ENCODE peak calls at places on chromosomes 13 and 19, in six cellular contexts. One of them, this sample, is unnamed.

GRCh38 chr19:10353793-10354391 is 14.5 kb upstream of the ICAM3 start:
- DNase-seq in cardiac muscle cell: peak
- DNase-seq in epithelial cell of esophagus: peak
- DNase-seq in Calu3: peak
- DNase-seq in heart right ventricle: peak
- DNase-seq in nephron progenitor cell: peak
- DNase-seq in this sample: no peak

GRCh38 chr19:39237200-39238184 is 7.3 kb downstream of the IFNL3 start:
- DNase-seq in cardiac muscle cell: peak
- DNase-seq in epithelial cell of esophagus: peak
- DNase-seq in Calu3: peak
- DNase-seq in heart right ventricle: no peak
- DNase-seq in nephron progenitor cell: peak
- DNase-seq in this sample: peak

GRCh38 chr19:19550454-19550842 is 12.4 kb downstream of the CILP2 start:
- DNase-seq in cardiac muscle cell: no peak
- DNase-seq in epithelial cell of esophagus: no peak
- DNase-seq in Calu3: no peak
- DNase-seq in heart right ventricle: no peak
- DNase-seq in nephron progenitor cell: no peak
- DNase-seq in this sample: no peak

GRCh38 chr19:8806661-8807060 is 25.4 kb downstream of the ZNF558 start:
- DNase-seq in cardiac muscle cell: no peak
- DNase-seq in epithelial cell of esophagus: no peak
- DNase-seq in Calu3: no peak
- DNase-seq in heart right ventricle: no peak
- DNase-seq in nephron progenitor cell: no peak
- DNase-seq in this sample: no peak

GRCh38 chr13:40063278-40063698 is 407.8 kb downstream of the COG6 start:
- DNase-seq in cardiac muscle cell: no peak
- DNase-seq in epithelial cell of esophagus: no peak
- DNase-seq in Calu3: no peak
- DNase-seq in heart right ventricle: no peak
- DNase-seq in nephron progenitor cell: no peak
- DNase-seq in this sample: no peak

GRCh38 chr19:7863971-7864718 is 10.0 kb downstream of the PRR36 start:
- DNase-seq in cardiac muscle cell: no peak
- DNase-seq in epithelial cell of esophagus: no peak
- DNase-seq in Calu3: no peak
- DNase-seq in heart right ventricle: no peak
- DNase-seq in nephron progenitor cell: no peak
- DNase-seq in this sample: no peak

GRCh38 chr19:821228-821975 is at the start of gene PLPPR3:
- DNase-seq in cardiac muscle cell: peak
- DNase-seq in epithelial cell of esophagus: no peak
- DNase-seq in Calu3: no peak
- DNase-seq in heart right ventricle: no peak
- DNase-seq in nephron progenitor cell: peak
- DNase-seq in this sample: no peak

GRCh38 chr19:48630289-48631036 is 6.7 kb downstream of the DBP start:
- DNase-seq in cardiac muscle cell: peak
- DNase-seq in epithelial cell of esophagus: peak
- DNase-seq in Calu3: no peak
- DNase-seq in heart right ventricle: peak
- DNase-seq in nephron progenitor cell: no peak
- DNase-seq in this sample: peak

GRCh38 chr13:53405616-53406015 is 377.0 kb downstream of the OLFM4 start:
- DNase-seq in cardiac muscle cell: peak
- DNase-seq in epithelial cell of esophagus: no peak
- DNase-seq in Calu3: no peak
- DNase-seq in heart right ventricle: no peak
- DNase-seq in nephron progenitor cell: peak
- DNase-seq in this sample: no peak

GRCh38 chr13:40221460-40222201 is 444.8 kb downstream of the FOXO1 start:
- DNase-seq in cardiac muscle cell: no peak
- DNase-seq in epithelial cell of esophagus: peak
- DNase-seq in Calu3: no peak
- DNase-seq in heart right ventricle: no peak
- DNase-seq in nephron progenitor cell: no peak
- DNase-seq in this sample: peak

GRCh38 chr13:111967572-111968201 is 99.3 kb upstream of the SOX1 start:
- DNase-seq in cardiac muscle cell: no peak
- DNase-seq in epithelial cell of esophagus: no peak
- DNase-seq in Calu3: no peak
- DNase-seq in heart right ventricle: no peak
- DNase-seq in nephron progenitor cell: no peak
- DNase-seq in this sample: no peak

GRCh38 chr13:37131092-37131491 is 25.6 kb upstream of the CSNK1A1L start:
- DNase-seq in cardiac muscle cell: no peak
- DNase-seq in epithelial cell of esophagus: no peak
- DNase-seq in Calu3: no peak
- DNase-seq in heart right ventricle: no peak
- DNase-seq in nephron progenitor cell: no peak
- DNase-seq in this sample: no peak

GRCh38 chr13:112182251-112182650 is 115.3 kb downstream of the SOX1 start:
- DNase-seq in cardiac muscle cell: no peak
- DNase-seq in epithelial cell of esophagus: no peak
- DNase-seq in Calu3: no peak
- DNase-seq in heart right ventricle: no peak
- DNase-seq in nephron progenitor cell: no peak
- DNase-seq in this sample: no peak

GRCh38 chr13:92012787-92013186 is 614.4 kb downstream of the GPC5 start:
- DNase-seq in cardiac muscle cell: no peak
- DNase-seq in epithelial cell of esophagus: no peak
- DNase-seq in Calu3: no peak
- DNase-seq in heart right ventricle: no peak
- DNase-seq in nephron progenitor cell: no peak
- DNase-seq in this sample: no peak

GRCh38 chr13:24279706-24280105 is 29.7 kb upstream of the C1QTNF9 start:
- DNase-seq in cardiac muscle cell: no peak
- DNase-seq in epithelial cell of esophagus: no peak
- DNase-seq in Calu3: no peak
- DNase-seq in heart right ventricle: no peak
- DNase-seq in nephron progenitor cell: no peak
- DNase-seq in this sample: no peak

GRCh38 chr13:107373551-107373950 is 805.6 kb upstream of the ARGLU1 start:
- DNase-seq in cardiac muscle cell: peak
- DNase-seq in epithelial cell of esophagus: peak
- DNase-seq in Calu3: no peak
- DNase-seq in heart right ventricle: no peak
- DNase-seq in nephron progenitor cell: no peak
- DNase-seq in this sample: no peak

GRCh38 chr13:51380269-51380668 is 40.8 kb downstream of the SERPINE3 start:
- DNase-seq in cardiac muscle cell: no peak
- DNase-seq in epithelial cell of esophagus: peak
- DNase-seq in Calu3: no peak
- DNase-seq in heart right ventricle: no peak
- DNase-seq in nephron progenitor cell: no peak
- DNase-seq in this sample: no peak

GRCh38 chr13:33003458-33004019 is 12.7 kb upstream of the KL start:
- DNase-seq in cardiac muscle cell: no peak
- DNase-seq in epithelial cell of esophagus: no peak
- DNase-seq in Calu3: no peak
- DNase-seq in heart right ventricle: no peak
- DNase-seq in nephron progenitor cell: no peak
- DNase-seq in this sample: no peak

GRCh38 chr13:114108141-114108761 is 24.2 kb downstream of the RASA3 start:
- DNase-seq in cardiac muscle cell: no peak
- DNase-seq in epithelial cell of esophagus: no peak
- DNase-seq in Calu3: no peak
- DNase-seq in heart right ventricle: no peak
- DNase-seq in nephron progenitor cell: peak
- DNase-seq in this sample: peak

GRCh38 chr13:42337808-42338600 is 66.1 kb downstream of the AKAP11 start:
- DNase-seq in cardiac muscle cell: no peak
- DNase-seq in epithelial cell of esophagus: no peak
- DNase-seq in Calu3: no peak
- DNase-seq in heart right ventricle: no peak
- DNase-seq in nephron progenitor cell: no peak
- DNase-seq in this sample: no peak

GRCh38 chr13:42329239-42329638 is 57.3 kb downstream of the AKAP11 start:
- DNase-seq in cardiac muscle cell: no peak
- DNase-seq in epithelial cell of esophagus: no peak
- DNase-seq in Calu3: no peak
- DNase-seq in heart right ventricle: no peak
- DNase-seq in nephron progenitor cell: no peak
- DNase-seq in this sample: no peak

GRCh38 chr13:42333613-42334328 is 61.8 kb downstream of the AKAP11 start:
- DNase-seq in cardiac muscle cell: peak
- DNase-seq in epithelial cell of esophagus: peak
- DNase-seq in Calu3: peak
- DNase-seq in heart right ventricle: no peak
- DNase-seq in nephron progenitor cell: no peak
- DNase-seq in this sample: peak

GRCh38 chr13:42330991-42331390 is 59.0 kb downstream of the AKAP11 start:
- DNase-seq in cardiac muscle cell: no peak
- DNase-seq in epithelial cell of esophagus: peak
- DNase-seq in Calu3: no peak
- DNase-seq in heart right ventricle: no peak
- DNase-seq in nephron progenitor cell: no peak
- DNase-seq in this sample: no peak

DNA sequence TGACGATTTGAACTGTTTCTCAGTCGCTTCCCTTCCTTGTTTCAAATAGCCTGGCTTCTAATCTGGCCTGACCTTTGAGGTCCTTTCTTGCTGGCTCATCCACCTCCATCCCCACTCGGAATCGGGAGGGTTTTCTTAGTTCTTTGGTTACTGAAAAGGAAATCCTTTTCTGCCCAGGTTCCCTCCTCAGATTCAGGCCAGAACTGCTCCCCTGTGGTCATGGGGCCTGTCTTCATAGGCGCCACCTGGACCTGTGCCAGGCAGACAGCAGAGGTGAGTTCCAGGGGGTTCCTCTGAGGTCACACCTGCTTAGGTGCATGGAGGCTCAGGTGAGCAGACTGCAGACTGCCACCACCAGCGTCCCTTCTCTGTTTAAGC is 62.4 kb downstream of the AKAP11 start:
- DNase-seq in cardiac muscle cell: no peak
- DNase-seq in epithelial cell of esophagus: no peak
- DNase-seq in Calu3: peak
- DNase-seq in heart right ventricle: no peak
- DNase-seq in nephron progenitor cell: no peak
- DNase-seq in this sample: no peak
- TF ChIP-seq CTCF in cardiac muscle cell: no peak
- TF ChIP-seq CTCF in epithelial cell of esophagus: no peak
- TF ChIP-seq CTCF in Calu3: no peak
- TF ChIP-seq CTCF in heart right ventricle: no peak
- TF ChIP-seq CTCF in nephron progenitor cell: no peak
- TF ChIP-seq CTCF in this sample: no peak

DNA sequence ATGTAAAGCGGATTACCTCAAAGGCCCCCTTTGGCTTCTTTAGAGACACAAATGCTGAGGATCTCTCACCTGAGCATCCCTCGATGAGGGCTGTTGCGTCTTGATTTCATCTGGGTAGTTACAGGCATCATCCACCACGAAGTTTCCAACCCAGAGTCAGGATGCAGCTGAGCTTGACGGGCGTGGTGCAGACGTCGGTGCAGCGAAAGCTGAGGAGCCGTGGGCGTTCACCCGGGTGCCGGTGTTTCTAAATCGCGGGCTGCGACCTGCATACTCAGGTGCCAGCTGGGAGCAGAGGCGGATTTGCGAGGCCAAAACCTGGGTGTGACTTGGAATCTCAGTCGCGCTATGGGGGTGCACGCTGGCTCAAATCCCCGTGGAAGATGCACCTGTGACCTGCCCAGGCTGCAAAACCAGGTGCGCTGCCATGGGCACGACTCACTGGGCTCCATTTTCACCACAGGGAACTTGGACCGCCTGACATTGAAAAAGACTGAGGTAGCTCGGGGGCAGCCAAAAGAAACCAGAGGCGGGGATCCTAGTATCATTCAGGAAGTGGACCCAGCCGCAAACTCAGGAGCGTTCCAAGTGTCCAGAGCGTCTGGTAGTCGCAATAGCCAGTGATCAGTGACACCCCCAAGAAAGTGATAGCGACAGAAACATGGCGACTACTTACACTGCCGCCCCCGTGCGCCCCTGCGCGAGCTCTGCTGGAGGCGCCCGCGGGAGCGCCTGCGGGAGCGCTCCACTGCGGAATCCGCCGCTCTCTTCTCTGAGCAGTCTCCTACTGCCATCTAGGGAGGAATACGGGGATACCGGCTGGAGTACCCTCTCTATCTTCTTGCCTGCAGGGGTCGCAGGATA is 36.4 kb upstream of the IGFL4 start:
- DNase-seq in cardiac muscle cell: peak
- DNase-seq in epithelial cell of esophagus: peak
- DNase-seq in Calu3: peak
- DNase-seq in heart right ventricle: no peak
- DNase-seq in nephron progenitor cell: peak
- DNase-seq in this sample: peak
- TF ChIP-seq CTCF in cardiac muscle cell: peak
- TF ChIP-seq CTCF in epithelial cell of esophagus: peak
- TF ChIP-seq CTCF in Calu3: peak
- TF ChIP-seq CTCF in heart right ventricle: peak
- TF ChIP-seq CTCF in nephron progenitor cell: peak
- TF ChIP-seq CTCF in this sample: no peak

DNA sequence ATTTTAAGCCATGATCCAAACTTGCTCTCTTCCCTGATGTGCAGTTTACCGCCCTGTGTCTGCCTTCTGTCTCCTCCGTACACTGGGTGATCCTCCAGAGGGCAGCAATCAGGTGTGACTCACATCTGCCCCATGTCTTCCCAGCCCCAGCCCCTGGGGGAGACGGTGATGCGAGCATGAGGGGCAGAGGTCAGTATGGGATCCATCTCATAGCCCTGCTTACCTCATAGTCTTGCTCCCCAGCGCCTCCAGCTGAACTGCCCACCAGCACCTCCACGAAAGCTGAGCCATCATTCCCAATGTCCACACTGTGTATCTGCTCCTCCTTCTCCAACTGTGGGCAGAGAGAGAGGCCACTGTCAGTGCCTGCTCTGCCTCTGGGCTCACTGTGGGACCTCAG is 14.6 kb downstream of the XRCC1 start:
- DNase-seq in cardiac muscle cell: no peak
- DNase-seq in epithelial cell of esophagus: peak
- DNase-seq in Calu3: peak
- DNase-seq in heart right ventricle: no peak
- DNase-seq in nephron progenitor cell: no peak
- DNase-seq in this sample: no peak
- TF ChIP-seq CTCF in cardiac muscle cell: no peak
- TF ChIP-seq CTCF in epithelial cell of esophagus: no peak
- TF ChIP-seq CTCF in Calu3: no peak
- TF ChIP-seq CTCF in heart right ventricle: no peak
- TF ChIP-seq CTCF in nephron progenitor cell: no peak
- TF ChIP-seq CTCF in this sample: no peak

DNA sequence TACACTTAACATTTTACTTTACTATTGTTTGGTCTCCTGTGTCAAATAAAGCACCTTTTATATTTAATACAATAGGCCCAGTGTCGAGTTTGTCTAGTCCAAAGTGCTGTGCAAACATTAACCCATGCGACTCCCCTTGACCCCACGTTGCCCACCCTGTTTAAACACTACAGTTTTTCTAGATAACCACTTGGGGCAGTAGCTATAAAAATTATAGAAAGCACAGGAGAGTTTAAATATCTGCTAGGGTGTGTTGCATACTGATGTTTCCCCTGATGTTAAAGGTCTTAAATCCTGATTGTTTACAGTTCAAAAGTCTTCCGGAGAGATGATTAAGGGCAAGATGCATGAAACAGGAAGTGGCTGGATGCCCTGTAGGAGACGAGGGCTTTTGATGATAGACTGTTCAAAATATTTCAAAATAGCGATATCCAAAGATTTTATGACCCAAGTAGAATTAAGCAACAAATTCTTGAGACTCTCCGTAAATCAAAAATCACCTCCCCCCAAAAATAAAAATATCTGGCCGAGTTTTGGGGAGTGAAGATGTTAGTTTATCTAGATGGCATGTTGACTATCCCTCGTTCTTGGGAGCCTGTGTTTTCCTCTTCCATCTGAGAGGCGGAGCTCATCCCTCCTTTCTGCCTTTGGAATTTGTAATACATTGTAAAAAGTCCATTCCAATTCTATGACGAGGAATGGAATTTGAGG is 167.1 kb downstream of the FGF9 start:
- DNase-seq in cardiac muscle cell: no peak
- DNase-seq in epithelial cell of esophagus: no peak
- DNase-seq in Calu3: peak
- DNase-seq in heart right ventricle: no peak
- DNase-seq in nephron progenitor cell: no peak
- DNase-seq in this sample: no peak
- TF ChIP-seq CTCF in cardiac muscle cell: no peak
- TF ChIP-seq CTCF in epithelial cell of esophagus: no peak
- TF ChIP-seq CTCF in Calu3: no peak
- TF ChIP-seq CTCF in heart right ventricle: no peak
- TF ChIP-seq CTCF in nephron progenitor cell: no peak
- TF ChIP-seq CTCF in this sample: no peak

This sample was measured in mucosa of descending colon.